ENCODE peak calls at places on chromosomes 5 and 9, in eight cellular contexts. N is cardiac fibroblast, O is heart left ventricle, D is breast epithelium, X is upper lobe of left lung, J is esophagus muscularis mucosa, Y is PC-3, I is AG09309. R is an unnamed sample.

GRCh38 chr5:65186646-65187227 is 295.0 kb downstream of the ADAMTS6 start:
- DNase-seq in N (no peak), O (no peak), D (no peak), X (no peak), J (no peak), Y (no peak), I (no peak), R (peak)

GRCh38 chr5:58358436-58358835 is 101.5 kb downstream of the PLK2 start:
- DNase-seq in N (no peak), O (no peak), D (no peak), X (no peak), J (no peak), Y (no peak), I (no peak), R (no peak)

GRCh38 chr5:125140855-125141254 is 394.4 kb upstream of the ZNF608 start:
- DNase-seq in N (peak), O (peak), D (no peak), X (no peak), J (no peak), Y (peak), I (peak), R (peak)

GRCh38 chr9:73775757-73776156 is 624.1 kb downstream of the ANXA1 start:
- DNase-seq in N (no peak), O (no peak), D (no peak), X (no peak), J (no peak), Y (no peak), I (no peak), R (no peak)

GRCh38 chr9:114176601-114177295 is 21.4 kb downstream of the COL27A1 start:
- DNase-seq in N (no peak), O (no peak), D (no peak), X (no peak), J (no peak), Y (no peak), I (no peak), R (no peak)

GRCh38 chr5:154483654-154484392 is 5.8 kb upstream of the HAND1 start:
- DNase-seq in N (no peak), O (no peak), D (no peak), X (no peak), J (no peak), Y (no peak), I (no peak), R (no peak)

GRCh38 chr9:26034776-26035175 is 356.5 kb upstream of the TUSC1 start:
- DNase-seq in N (peak), O (no peak), D (no peak), X (no peak), J (no peak), Y (no peak), I (no peak), R (peak)

GRCh38 chr5:117463836-117464235 is 889.2 kb upstream of the SEMA6A start:
- DNase-seq in N (peak), O (no peak), D (no peak), X (no peak), J (no peak), Y (no peak), I (no peak), R (peak)

GRCh38 chr9:113817171-113817570 is 58.9 kb upstream of the ZNF618 start:
- DNase-seq in N (no peak), O (no peak), D (no peak), X (no peak), J (no peak), Y (no peak), I (no peak), R (no peak)

GRCh38 chr5:32443541-32444190 is 874 bp downstream of the ZFR start:
- DNase-seq in N (peak), O (peak), D (no peak), X (peak), J (no peak), Y (peak), I (no peak), R (peak)

GRCh38 chr5:102749416-102750021 is 5.6 kb upstream of the PAM start:
- DNase-seq in N (no peak), O (no peak), D (no peak), X (no peak), J (no peak), Y (no peak), I (no peak), R (no peak)

GRCh38 chr9:73176450-73176875 is 24.8 kb downstream of the ANXA1 start:
- DNase-seq in N (no peak), O (no peak), D (peak), X (no peak), J (no peak), Y (peak), I (no peak), R (no peak)

GRCh38 chr5:139787257-139787567 is 8.4 kb upstream of the PSD2 start:
- DNase-seq in N (no peak), O (no peak), D (no peak), X (no peak), J (no peak), Y (no peak), I (no peak), R (no peak)

GRCh38 chr9:112846528-112847488 is 43.9 kb downstream of the SLC46A2 start:
- DNase-seq in N (peak), O (no peak), D (no peak), X (no peak), J (no peak), Y (no peak), I (no peak), R (peak)

GRCh38 chr9:69621735-69622460 is 50.3 kb downstream of the APBA1 start:
- DNase-seq in N (no peak), O (no peak), D (no peak), X (no peak), J (no peak), Y (no peak), I (no peak), R (no peak)

GRCh38 chr9:34652608-34653007 is 623 bp downstream of the IL11RA start:
- DNase-seq in N (peak), O (no peak), D (no peak), X (no peak), J (no peak), Y (no peak), I (no peak), R (no peak)

GRCh38 chr5:176658007-176658599 is 10.8 kb downstream of the TSPAN17 start:
- DNase-seq in N (peak), O (peak), D (peak), X (peak), J (no peak), Y (peak), I (peak), R (peak)

GRCh38 chr5:156991714-156992113 is 28.7 kb upstream of the TIMD4 start:
- DNase-seq in N (no peak), O (no peak), D (no peak), X (no peak), J (no peak), Y (peak), I (no peak), R (no peak)

GRCh38 chr5:172168311-172168710 is 19.7 kb downstream of the STK10 start:
- DNase-seq in N (no peak), O (no peak), D (no peak), X (no peak), J (no peak), Y (no peak), I (no peak), R (no peak)

GRCh38 chr5:150487199-150488061 is 20.5 kb upstream of the NDST1 start:
- DNase-seq in N (peak), O (peak), D (no peak), X (peak), J (no peak), Y (peak), I (no peak), R (peak)

GRCh38 chr9:947985-948384 is 28.5 kb upstream of the DMRT3 start:
- DNase-seq in N (no peak), O (no peak), D (no peak), X (peak), J (peak), Y (no peak), I (no peak), R (no peak)

GRCh38 chr5:180461303-180461702 is 32.9 kb upstream of the CNOT6 start:
- DNase-seq in N (no peak), O (no peak), D (no peak), X (no peak), J (no peak), Y (no peak), I (no peak), R (no peak)

GRCh38 chr5:150015415-150015814 is 14.9 kb downstream of the HMGXB3 start:
- DNase-seq in N (no peak), O (no peak), D (no peak), X (no peak), J (no peak), Y (no peak), I (no peak), R (no peak)

GRCh38 chr9:37328561-37329227 is 93.8 kb upstream of the GRHPR start:
- DNase-seq in N (no peak), O (no peak), D (no peak), X (no peak), J (no peak), Y (no peak), I (no peak), R (no peak)

GRCh38 chr5:115558388-115558956 is 13.9 kb upstream of the FEM1C start:
- DNase-seq in N (peak), O (no peak), D (no peak), X (no peak), J (no peak), Y (no peak), I (no peak), R (peak)

GRCh38 chr5:180090098-180090768 is 18.7 kb upstream of the RNF130 start:
- DNase-seq in N (peak), O (peak), D (peak), X (peak), J (no peak), Y (peak), I (no peak), R (peak)

GRCh38 chr9:96219615-96220257 is 82.2 kb downstream of the HSD17B3 start:
- DNase-seq in N (peak), O (peak), D (no peak), X (peak), J (no peak), Y (no peak), I (no peak), R (peak)
- H3K4me3 ChIP-seq in N (no peak), O (peak), D (peak), X (peak), J (no peak), Y (no peak), I (no peak), R (no peak)

DNA sequence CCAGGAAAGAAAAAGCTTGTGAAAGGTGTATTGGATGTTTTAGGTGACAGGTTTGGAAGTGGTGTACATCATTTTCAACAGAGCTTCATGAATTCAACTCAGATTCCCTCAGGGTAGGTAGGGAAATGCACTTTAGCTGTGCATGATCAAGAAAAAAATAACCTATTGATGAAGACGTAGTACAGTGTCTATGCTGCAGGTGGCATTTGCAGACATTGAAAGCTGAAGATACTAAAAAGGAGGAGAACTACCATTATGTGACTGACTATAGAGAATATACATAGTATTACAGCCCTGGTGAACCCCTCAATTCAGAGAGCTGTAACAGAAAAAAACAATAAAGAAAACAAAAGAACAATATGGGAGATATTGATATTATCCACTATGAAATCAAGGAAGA is 2344.7 kb upstream of the ACO1 start:
- DNase-seq in N (no peak), O (no peak), D (no peak), X (no peak), J (no peak), Y (peak), I (no peak), R (no peak)
- TF ChIP-seq CTCF in N (no peak), O (no peak), D (no peak), X (no peak), J (no peak), Y (peak), I (no peak), R (no peak)

DNA sequence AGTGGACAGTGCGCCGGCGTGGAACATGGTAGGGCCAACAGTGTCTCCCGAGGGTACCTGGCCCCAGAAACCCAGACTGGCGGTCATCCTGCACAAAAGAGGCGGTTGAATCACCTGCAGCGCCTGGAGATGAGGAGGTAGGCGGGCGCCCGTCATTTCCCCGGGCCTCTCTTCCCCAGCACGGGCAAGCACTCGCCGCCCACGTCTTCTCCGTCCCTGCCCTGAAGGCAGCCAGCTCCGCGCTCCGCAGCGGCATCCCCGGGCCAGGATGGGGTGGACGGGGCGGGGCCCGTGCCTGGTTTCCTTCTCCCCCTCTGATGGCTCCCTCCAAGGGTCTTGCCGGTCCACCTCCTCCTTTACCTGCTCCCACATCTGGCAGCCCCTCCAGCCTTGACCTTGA is 27.1 kb upstream of the N4BP3 start:
- DNase-seq in N (no peak), O (no peak), D (no peak), X (no peak), J (no peak), Y (peak), I (no peak), R (no peak)
- H3K4me3 ChIP-seq in N (no peak), O (no peak), D (peak), X (no peak), J (no peak), Y (peak), I (no peak), R (no peak)

GRCh38 chr5:80964491-80964890 is 4.3 kb downstream of the RASGRF2 start:
- DNase-seq in N (no peak), O (no peak), D (no peak), X (no peak), J (no peak), Y (no peak), I (no peak), R (no peak)
- TF ChIP-seq CTCF in N (no peak), O (no peak), D (no peak), X (no peak), J (no peak), Y (no peak), I (no peak), R (no peak)

DNA sequence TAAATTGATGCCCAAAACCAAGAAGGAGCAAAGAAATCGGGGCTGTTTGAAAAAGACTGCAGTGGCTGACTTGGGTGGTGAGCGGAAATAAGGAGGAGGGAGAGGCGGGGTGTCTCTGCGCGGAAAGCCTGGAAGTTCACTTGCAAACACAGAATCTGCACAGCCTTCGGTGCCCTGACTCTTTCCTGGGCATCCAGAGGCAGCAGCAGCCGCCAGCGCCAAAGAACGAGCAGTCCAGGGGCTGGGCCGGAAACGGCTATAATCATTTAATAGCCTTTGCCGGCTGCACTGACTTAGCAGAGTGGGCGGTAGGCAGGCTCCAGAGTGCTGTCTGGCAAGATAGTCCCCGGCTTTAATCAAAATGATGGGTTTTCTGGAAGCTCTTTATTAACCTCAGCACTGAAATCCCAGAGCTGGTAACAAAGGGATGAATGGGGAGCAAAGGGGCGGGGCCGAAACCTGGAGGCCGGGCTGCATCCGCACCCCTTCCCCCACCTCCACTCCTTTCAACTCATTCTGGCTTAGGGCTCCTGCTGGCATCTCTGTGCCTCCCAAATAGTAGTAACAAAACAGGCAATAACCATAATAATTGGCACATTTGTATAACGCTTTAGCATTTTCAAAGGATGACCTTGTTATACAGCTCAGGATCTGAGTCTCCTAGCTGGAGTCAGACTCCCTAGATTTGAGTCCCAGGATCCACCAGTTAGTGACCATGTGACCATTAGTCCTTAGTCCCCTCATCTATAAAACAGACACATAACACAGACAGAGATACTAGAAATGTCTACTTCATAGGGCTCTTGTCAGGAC is 35.8 kb downstream of the PCDHAC2 start:
- DNase-seq in N (no peak), O (peak), D (no peak), X (peak), J (no peak), Y (peak), I (no peak), R (no peak)
- H3K4me3 ChIP-seq in N (no peak), O (peak), D (peak), X (peak), J (peak), Y (peak), I (no peak), R (no peak)

DNA sequence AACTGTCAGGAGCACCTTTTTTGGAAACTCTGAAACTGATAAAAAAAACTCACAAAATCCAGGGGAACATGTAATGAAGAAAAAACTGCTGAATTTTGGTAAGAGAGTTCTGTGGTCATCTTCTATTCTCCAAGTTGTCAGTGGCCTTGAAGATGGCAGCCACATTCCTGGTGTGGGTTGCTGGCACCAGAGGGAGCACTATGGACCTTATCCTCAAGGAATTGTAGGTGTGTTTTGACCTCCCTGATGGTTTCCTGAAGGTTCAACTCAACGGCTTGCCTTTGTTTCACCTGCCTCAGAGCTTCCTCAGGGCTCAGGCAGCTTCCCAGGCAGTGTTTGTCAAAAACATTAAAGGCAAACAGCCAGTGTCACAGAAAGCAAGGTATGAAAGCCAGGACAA is 2.2 kb upstream of the SLC38A9 start:
- DNase-seq in N (no peak), O (no peak), D (no peak), X (no peak), J (no peak), Y (no peak), I (no peak), R (no peak)
- TF ChIP-seq CTCF in N (no peak), O (no peak), D (no peak), X (no peak), J (no peak), Y (no peak), I (no peak), R (no peak)

DNA sequence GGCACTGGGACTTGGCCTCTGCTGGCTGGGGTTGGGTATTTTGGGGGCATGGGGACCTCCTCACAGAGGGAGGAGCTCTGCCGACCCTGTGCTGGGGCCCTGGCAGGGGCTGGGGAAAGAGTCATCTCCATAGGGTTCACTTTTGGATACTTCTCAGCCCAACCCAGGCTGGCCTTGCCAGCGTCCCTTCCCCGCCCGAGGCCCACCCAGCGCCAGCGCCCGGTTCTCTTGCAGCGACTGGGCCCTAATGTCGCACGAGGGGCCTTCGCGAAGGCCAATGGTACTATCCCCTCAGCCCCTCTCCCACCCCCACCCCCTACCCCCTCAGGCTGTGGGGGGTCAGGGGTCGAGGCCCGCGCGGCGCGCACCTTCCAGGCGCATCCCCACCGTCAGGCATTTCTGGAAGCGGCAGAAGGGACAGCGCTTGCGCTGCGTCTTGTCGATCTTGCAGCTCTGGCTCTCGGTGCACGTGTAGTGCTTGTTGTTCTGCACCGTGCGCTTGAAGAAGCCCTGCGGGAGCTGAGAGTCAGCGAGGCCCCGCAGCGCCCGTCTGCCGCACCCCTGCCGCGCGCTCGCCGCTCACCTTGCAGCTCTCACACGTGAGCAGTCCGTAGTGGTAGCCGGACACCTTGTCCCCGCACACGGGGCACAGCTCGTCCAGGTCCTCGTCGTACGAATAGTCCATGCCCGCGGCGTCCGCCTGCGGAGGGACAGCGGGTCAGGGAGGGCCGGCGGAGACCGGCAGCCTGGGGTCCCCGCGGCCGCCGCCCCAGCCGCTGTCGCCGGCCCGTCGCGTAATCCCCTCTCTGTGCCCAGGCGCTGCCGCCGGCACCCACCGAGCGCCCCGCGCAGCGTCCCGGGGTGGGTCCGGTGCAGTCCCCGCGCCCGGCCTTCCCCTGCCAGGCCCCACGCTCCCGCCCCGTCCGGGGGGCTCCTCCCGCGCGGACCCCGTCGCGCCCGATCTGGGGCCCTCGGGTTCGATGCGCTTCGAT is 4.2 kb downstream of the NR5A1 start:
- DNase-seq in N (no peak), O (no peak), D (no peak), X (no peak), J (no peak), Y (no peak), I (no peak), R (peak)
- H3K4me3 ChIP-seq in N (no peak), O (peak), D (peak), X (no peak), J (peak), Y (no peak), I (no peak), R (no peak)

GRCh38 chr5:35938518-35939227 is at the start of gene CAPSL:
- DNase-seq in N (peak), O (peak), D (peak), X (peak), J (peak), Y (peak), I (peak), R (peak)

GRCh38 chr5:35939639-35940038 is 1.2 kb upstream of the CAPSL start:
- DNase-seq in N (no peak), O (no peak), D (no peak), X (no peak), J (no peak), Y (no peak), I (no peak), R (no peak)
- TF ChIP-seq CTCF in N (peak), O (no peak), D (no peak), X (no peak), J (no peak), Y (peak), I (peak), R (peak)

DNA sequence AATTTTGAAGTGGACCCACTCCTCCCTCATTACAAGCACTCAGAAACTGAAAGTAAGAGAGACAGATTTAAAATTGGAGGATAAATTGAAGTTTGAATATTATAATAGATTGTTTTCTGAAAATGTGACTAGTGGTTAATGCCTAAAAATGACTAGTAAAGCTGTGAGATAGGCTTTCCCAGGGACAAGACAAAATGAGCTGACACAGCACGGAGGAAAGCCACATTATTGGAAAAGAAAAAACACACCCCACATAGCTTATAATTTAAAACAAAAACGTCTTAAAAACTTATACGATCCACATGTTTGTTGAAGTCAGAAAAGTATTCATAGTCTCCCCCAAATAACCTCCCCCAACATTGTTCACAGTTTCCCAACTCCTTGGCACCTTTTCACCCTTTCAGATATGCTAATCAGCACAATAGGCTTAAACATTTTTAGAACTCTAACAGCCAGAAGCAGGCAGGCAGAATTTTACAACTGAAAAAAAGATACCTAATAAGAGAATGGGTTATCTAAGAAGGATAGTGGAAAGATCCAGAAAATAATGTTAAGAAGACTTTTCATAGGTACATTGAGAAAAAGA is 6.1 kb downstream of the C7 start:
- DNase-seq in N (peak), O (no peak), D (no peak), X (no peak), J (no peak), Y (no peak), I (no peak), R (peak)
- H3K4me3 ChIP-seq in N (peak), O (peak), D (peak), X (peak), J (peak), Y (no peak), I (no peak), R (peak)